ENCODE peak calls at places on chromosomes 13 and 19, in ten cellular contexts. One of them, this sample, is unnamed.

GRCh38 chr13:113656831-113657671 is 947 bp downstream of the ATP4B start:
- DNase-seq in hepatocyte: no peak
- DNase-seq in fibroblast of lung: no peak
- DNase-seq in HCT116: no peak
- DNase-seq in fibroblast of the aortic adventitia: no peak
- DNase-seq in AG09309: no peak
- DNase-seq in effector memory CD4-positive, alpha-beta T cell: no peak
- DNase-seq in coronary artery: peak; percentile 66
- DNase-seq in epithelial cell of esophagus: no peak
- DNase-seq in esophagus muscularis mucosa: no peak
- DNase-seq in this sample: no peak

GRCh38 chr13:66952507-66952906 is 277.6 kb downstream of the PCDH9 start:
- DNase-seq in esophagus muscularis mucosa: no peak
- DNase-seq in effector memory CD4-positive, alpha-beta T cell: no peak
- DNase-seq in fibroblast of the aortic adventitia: no peak
- DNase-seq in AG09309: no peak
- DNase-seq in HCT116: no peak
- DNase-seq in fibroblast of lung: no peak
- DNase-seq in epithelial cell of esophagus: no peak
- DNase-seq in hepatocyte: no peak
- DNase-seq in coronary artery: no peak
- DNase-seq in this sample: no peak

GRCh38 chr13:23960566-23961156 is 63.4 kb upstream of the C1QTNF9B start:
- DNase-seq in HCT116: peak; percentile 27
- DNase-seq in esophagus muscularis mucosa: no peak
- DNase-seq in effector memory CD4-positive, alpha-beta T cell: no peak
- DNase-seq in fibroblast of lung: peak; percentile 48
- DNase-seq in coronary artery: no peak
- DNase-seq in AG09309: no peak
- DNase-seq in hepatocyte: peak; percentile 69
- DNase-seq in epithelial cell of esophagus: peak; percentile 71
- DNase-seq in fibroblast of the aortic adventitia: peak; percentile 61
- DNase-seq in this sample: peak; percentile 55

GRCh38 chr13:113897161-113897560 is 33.3 kb upstream of the GAS6 start:
- DNase-seq in esophagus muscularis mucosa: peak; percentile 86
- DNase-seq in AG09309: peak; percentile 94
- DNase-seq in epithelial cell of esophagus: peak; percentile 90
- DNase-seq in HCT116: no peak
- DNase-seq in effector memory CD4-positive, alpha-beta T cell: no peak
- DNase-seq in fibroblast of lung: peak; percentile 99
- DNase-seq in hepatocyte: no peak
- DNase-seq in fibroblast of the aortic adventitia: peak; percentile 96
- DNase-seq in coronary artery: peak; percentile 60
- DNase-seq in this sample: peak; percentile 93

GRCh38 chr19:48830088-48830487 is 6.2 kb downstream of the HSD17B14 start:
- DNase-seq in fibroblast of the aortic adventitia: no peak
- DNase-seq in coronary artery: no peak
- DNase-seq in esophagus muscularis mucosa: no peak
- DNase-seq in fibroblast of lung: no peak
- DNase-seq in epithelial cell of esophagus: no peak
- DNase-seq in hepatocyte: no peak
- DNase-seq in HCT116: no peak
- DNase-seq in effector memory CD4-positive, alpha-beta T cell: no peak
- DNase-seq in AG09309: no peak
- DNase-seq in this sample: no peak

GRCh38 chr19:53140351-53140750 is 7.6 kb upstream of the ZNF415 start:
- DNase-seq in esophagus muscularis mucosa: no peak
- DNase-seq in hepatocyte: no peak
- DNase-seq in AG09309: no peak
- DNase-seq in coronary artery: no peak
- DNase-seq in epithelial cell of esophagus: no peak
- DNase-seq in HCT116: no peak
- DNase-seq in fibroblast of the aortic adventitia: no peak
- DNase-seq in effector memory CD4-positive, alpha-beta T cell: no peak
- DNase-seq in fibroblast of lung: no peak
- DNase-seq in this sample: no peak

GRCh38 chr19:49593233-49594113 is 2.5 kb downstream of the PRR12 start:
- DNase-seq in effector memory CD4-positive, alpha-beta T cell: peak; percentile 89
- DNase-seq in AG09309: peak; percentile 41
- DNase-seq in fibroblast of lung: peak; percentile 88
- DNase-seq in fibroblast of the aortic adventitia: peak; percentile 90
- DNase-seq in coronary artery: peak; percentile 97
- DNase-seq in HCT116: peak; percentile 89
- DNase-seq in esophagus muscularis mucosa: peak; percentile 99
- DNase-seq in epithelial cell of esophagus: peak; percentile 96
- DNase-seq in hepatocyte: peak; percentile 95
- DNase-seq in this sample: peak; percentile 81

GRCh38 chr13:112056284-112056727 is 10.6 kb upstream of the SOX1 start:
- DNase-seq in fibroblast of lung: no peak
- DNase-seq in esophagus muscularis mucosa: no peak
- DNase-seq in effector memory CD4-positive, alpha-beta T cell: no peak
- DNase-seq in fibroblast of the aortic adventitia: no peak
- DNase-seq in hepatocyte: no peak
- DNase-seq in AG09309: no peak
- DNase-seq in HCT116: no peak
- DNase-seq in epithelial cell of esophagus: no peak
- DNase-seq in coronary artery: no peak
- DNase-seq in this sample: no peak

GRCh38 chr13:107234315-107234714 is 666.4 kb upstream of the ARGLU1 start:
- DNase-seq in fibroblast of lung: no peak
- DNase-seq in coronary artery: no peak
- DNase-seq in esophagus muscularis mucosa: no peak
- DNase-seq in hepatocyte: no peak
- DNase-seq in epithelial cell of esophagus: no peak
- DNase-seq in fibroblast of the aortic adventitia: no peak
- DNase-seq in HCT116: no peak
- DNase-seq in effector memory CD4-positive, alpha-beta T cell: no peak
- DNase-seq in AG09309: no peak
- DNase-seq in this sample: no peak

GRCh38 chr19:40862785-40863184 is 12.5 kb upstream of the CYP2A6 start:
- DNase-seq in fibroblast of lung: no peak
- DNase-seq in coronary artery: no peak
- DNase-seq in epithelial cell of esophagus: no peak
- DNase-seq in AG09309: peak; percentile 82
- DNase-seq in esophagus muscularis mucosa: no peak
- DNase-seq in effector memory CD4-positive, alpha-beta T cell: no peak
- DNase-seq in HCT116: no peak
- DNase-seq in hepatocyte: peak; percentile 16
- DNase-seq in fibroblast of the aortic adventitia: no peak
- DNase-seq in this sample: peak; percentile 1

GRCh38 chr13:68714292-68714691 is 1393.3 kb upstream of the ATXN8OS start:
- DNase-seq in epithelial cell of esophagus: no peak
- DNase-seq in fibroblast of lung: peak; percentile 9
- DNase-seq in esophagus muscularis mucosa: no peak
- DNase-seq in HCT116: no peak
- DNase-seq in AG09309: no peak
- DNase-seq in fibroblast of the aortic adventitia: no peak
- DNase-seq in effector memory CD4-positive, alpha-beta T cell: no peak
- DNase-seq in hepatocyte: no peak
- DNase-seq in coronary artery: no peak
- DNase-seq in this sample: no peak

GRCh38 chr19:39264306-39265290 is 3.6 kb upstream of the IFNL2 start:
- DNase-seq in esophagus muscularis mucosa: no peak
- DNase-seq in effector memory CD4-positive, alpha-beta T cell: no peak
- DNase-seq in epithelial cell of esophagus: no peak
- DNase-seq in hepatocyte: peak; percentile 49
- DNase-seq in HCT116: no peak
- DNase-seq in fibroblast of the aortic adventitia: no peak
- DNase-seq in fibroblast of lung: peak; percentile 9
- DNase-seq in AG09309: no peak
- DNase-seq in coronary artery: no peak
- DNase-seq in this sample: no peak

GRCh38 chr19:10784257-10784656 is 51.8 kb downstream of the TMED1 start:
- DNase-seq in coronary artery: no peak
- DNase-seq in HCT116: no peak
- DNase-seq in AG09309: no peak
- DNase-seq in fibroblast of lung: no peak
- DNase-seq in esophagus muscularis mucosa: no peak
- DNase-seq in epithelial cell of esophagus: no peak
- DNase-seq in hepatocyte: no peak
- DNase-seq in effector memory CD4-positive, alpha-beta T cell: no peak
- DNase-seq in fibroblast of the aortic adventitia: no peak
- DNase-seq in this sample: no peak

GRCh38 chr19:10776900-10777650 is 58.9 kb downstream of the TMED1 start:
- DNase-seq in fibroblast of lung: no peak
- DNase-seq in coronary artery: no peak
- DNase-seq in fibroblast of the aortic adventitia: no peak
- DNase-seq in effector memory CD4-positive, alpha-beta T cell: no peak
- DNase-seq in hepatocyte: no peak
- DNase-seq in esophagus muscularis mucosa: no peak
- DNase-seq in HCT116: no peak
- DNase-seq in AG09309: no peak
- DNase-seq in epithelial cell of esophagus: no peak
- DNase-seq in this sample: no peak

GRCh38 chr19:10774893-10775292 is 57.0 kb downstream of the DNM2 start:
- DNase-seq in epithelial cell of esophagus: no peak
- DNase-seq in HCT116: no peak
- DNase-seq in coronary artery: no peak
- DNase-seq in hepatocyte: no peak
- DNase-seq in esophagus muscularis mucosa: no peak
- DNase-seq in AG09309: no peak
- DNase-seq in fibroblast of lung: no peak
- DNase-seq in fibroblast of the aortic adventitia: no peak
- DNase-seq in effector memory CD4-positive, alpha-beta T cell: no peak
- DNase-seq in this sample: no peak

GRCh38 chr19:10782795-10783194 is 53.2 kb downstream of the TMED1 start:
- DNase-seq in esophagus muscularis mucosa: no peak
- DNase-seq in AG09309: no peak
- DNase-seq in fibroblast of lung: no peak
- DNase-seq in epithelial cell of esophagus: no peak
- DNase-seq in hepatocyte: no peak
- DNase-seq in coronary artery: no peak
- DNase-seq in effector memory CD4-positive, alpha-beta T cell: no peak
- DNase-seq in fibroblast of the aortic adventitia: no peak
- DNase-seq in HCT116: no peak
- DNase-seq in this sample: no peak

GRCh38 chr19:10780368-10780767 is 55.6 kb downstream of the TMED1 start:
- DNase-seq in epithelial cell of esophagus: peak; percentile 36
- DNase-seq in hepatocyte: no peak
- DNase-seq in fibroblast of lung: peak; percentile 84
- DNase-seq in fibroblast of the aortic adventitia: peak; percentile 92
- DNase-seq in esophagus muscularis mucosa: no peak
- DNase-seq in HCT116: no peak
- DNase-seq in AG09309: peak; percentile 56
- DNase-seq in effector memory CD4-positive, alpha-beta T cell: no peak
- DNase-seq in coronary artery: peak; percentile 79
- DNase-seq in this sample: peak; percentile 44
- H3K4me3 ChIP-seq in epithelial cell of esophagus: no peak overlapping the region
- H3K4me3 ChIP-seq in hepatocyte: no peak overlapping the region
- H3K4me3 ChIP-seq in fibroblast of lung: no peak overlapping the region
- H3K4me3 ChIP-seq in fibroblast of the aortic adventitia: no peak overlapping the region
- H3K4me3 ChIP-seq in esophagus muscularis mucosa: no peak overlapping the region
- H3K4me3 ChIP-seq in HCT116: no peak overlapping the region
- H3K4me3 ChIP-seq in AG09309: no peak overlapping the region
- H3K4me3 ChIP-seq in effector memory CD4-positive, alpha-beta T cell: no peak overlapping the region
- H3K4me3 ChIP-seq in coronary artery: no peak overlapping the region
- H3K4me3 ChIP-seq in this sample: no peak overlapping the region

DNA sequence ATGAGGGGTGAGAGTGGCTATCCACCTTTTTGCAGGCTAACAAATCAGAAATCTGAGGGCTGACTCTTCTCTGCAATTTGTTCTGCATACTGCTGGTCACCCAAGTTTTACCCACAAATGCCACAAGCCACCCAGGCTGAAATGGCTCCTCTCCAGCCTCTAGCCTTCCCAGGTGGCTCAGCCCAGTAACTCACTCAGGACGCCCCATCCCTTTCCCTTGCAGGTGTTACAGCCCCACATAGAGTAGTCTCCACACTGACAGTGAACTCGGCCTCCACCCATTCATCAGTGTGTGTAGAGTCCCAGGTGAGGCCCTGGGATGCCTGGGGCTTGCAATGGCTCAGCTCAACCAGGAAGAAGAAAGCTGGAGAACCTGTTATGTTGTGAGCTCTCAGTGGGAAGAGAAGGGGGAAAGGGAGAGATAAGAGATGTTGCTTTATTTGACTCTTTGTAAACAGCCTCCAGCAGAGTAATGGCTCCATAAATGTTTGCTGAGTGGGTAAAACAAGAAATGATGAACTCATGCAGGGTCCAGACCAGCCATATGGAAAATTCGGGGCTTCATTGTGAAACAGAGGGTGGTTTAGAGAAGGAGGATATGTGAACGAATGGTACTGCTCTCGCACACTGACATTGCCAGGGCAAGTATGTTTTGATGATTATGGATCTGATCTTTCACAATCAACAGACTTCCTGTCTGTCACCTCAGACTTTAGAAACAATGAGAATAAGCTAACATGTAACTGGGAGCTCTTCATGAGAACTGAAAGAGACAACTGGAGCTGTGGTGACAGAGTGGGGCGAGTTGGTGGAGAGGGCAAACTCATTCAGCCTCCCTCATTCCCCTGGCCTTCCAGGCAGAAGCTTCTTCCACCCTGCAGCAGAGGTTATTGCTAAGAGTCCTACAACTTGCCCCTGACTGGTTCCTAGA is 74.2 kb upstream of the RFC3 start:
- DNase-seq in AG09309: no peak
- DNase-seq in coronary artery: no peak
- DNase-seq in effector memory CD4-positive, alpha-beta T cell: no peak
- DNase-seq in hepatocyte: no peak
- DNase-seq in fibroblast of the aortic adventitia: no peak
- DNase-seq in fibroblast of lung: no peak
- DNase-seq in HCT116: no peak
- DNase-seq in esophagus muscularis mucosa: no peak
- DNase-seq in epithelial cell of esophagus: peak; percentile 55
- DNase-seq in this sample: no peak
- H3K4me3 ChIP-seq in AG09309: no peak overlapping the region
- H3K4me3 ChIP-seq in coronary artery: no peak overlapping the region
- H3K4me3 ChIP-seq in effector memory CD4-positive, alpha-beta T cell: no peak overlapping the region
- H3K4me3 ChIP-seq in hepatocyte: no peak overlapping the region
- H3K4me3 ChIP-seq in fibroblast of the aortic adventitia: no peak overlapping the region
- H3K4me3 ChIP-seq in fibroblast of lung: no peak overlapping the region
- H3K4me3 ChIP-seq in HCT116: no peak overlapping the region
- H3K4me3 ChIP-seq in esophagus muscularis mucosa: no peak overlapping the region
- H3K4me3 ChIP-seq in epithelial cell of esophagus: no peak overlapping the region
- H3K4me3 ChIP-seq in this sample: no peak overlapping the region

GRCh38 chr13:44045179-44045562 is 165.5 kb downstream of the LACC1 start:
- DNase-seq in esophagus muscularis mucosa: no peak
- DNase-seq in AG09309: no peak
- DNase-seq in epithelial cell of esophagus: no peak
- DNase-seq in HCT116: no peak
- DNase-seq in fibroblast of the aortic adventitia: no peak
- DNase-seq in fibroblast of lung: no peak
- DNase-seq in hepatocyte: no peak
- DNase-seq in coronary artery: no peak
- DNase-seq in effector memory CD4-positive, alpha-beta T cell: no peak
- DNase-seq in this sample: no peak
- H3K4me3 ChIP-seq in esophagus muscularis mucosa: no peak overlapping the region
- H3K4me3 ChIP-seq in AG09309: no peak overlapping the region
- H3K4me3 ChIP-seq in epithelial cell of esophagus: no peak overlapping the region
- H3K4me3 ChIP-seq in HCT116: no peak overlapping the region
- H3K4me3 ChIP-seq in fibroblast of the aortic adventitia: no peak overlapping the region
- H3K4me3 ChIP-seq in fibroblast of lung: no peak overlapping the region
- H3K4me3 ChIP-seq in hepatocyte: no peak overlapping the region
- H3K4me3 ChIP-seq in coronary artery: no peak overlapping the region
- H3K4me3 ChIP-seq in effector memory CD4-positive, alpha-beta T cell: no peak overlapping the region
- H3K4me3 ChIP-seq in this sample: no peak overlapping the region

DNA sequence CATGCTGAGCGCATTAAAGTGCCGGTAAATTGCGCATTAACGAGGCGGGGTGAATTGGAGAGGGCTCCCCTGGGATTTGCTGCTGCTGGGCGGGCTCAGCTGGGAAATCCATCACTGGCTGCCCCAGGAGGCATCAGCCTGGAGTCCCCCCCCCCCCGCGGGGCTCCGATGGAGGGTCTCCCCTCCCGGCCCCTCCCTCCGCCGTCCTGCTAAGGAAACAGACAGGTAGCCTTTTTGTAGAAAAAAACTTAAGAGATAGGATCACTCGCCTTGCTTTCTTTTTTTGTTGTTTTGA is 6.8 kb downstream of the TLE6 start:
- DNase-seq in epithelial cell of esophagus: no peak
- DNase-seq in fibroblast of the aortic adventitia: peak; percentile 79
- DNase-seq in effector memory CD4-positive, alpha-beta T cell: no peak
- DNase-seq in HCT116: no peak
- DNase-seq in esophagus muscularis mucosa: no peak
- DNase-seq in fibroblast of lung: no peak
- DNase-seq in coronary artery: peak; percentile 93
- DNase-seq in hepatocyte: no peak
- DNase-seq in AG09309: no peak
- DNase-seq in this sample: no peak
- H3K4me3 ChIP-seq in epithelial cell of esophagus: no peak overlapping the region
- H3K4me3 ChIP-seq in fibroblast of the aortic adventitia: peak overlapping the region; percentile 54
- H3K4me3 ChIP-seq in effector memory CD4-positive, alpha-beta T cell: no peak overlapping the region
- H3K4me3 ChIP-seq in HCT116: no peak overlapping the region
- H3K4me3 ChIP-seq in esophagus muscularis mucosa: peak overlapping the region; percentile 60
- H3K4me3 ChIP-seq in fibroblast of lung: peak overlapping the region; percentile 26
- H3K4me3 ChIP-seq in coronary artery: peak overlapping the region; percentile 66
- H3K4me3 ChIP-seq in hepatocyte: no peak overlapping the region
- H3K4me3 ChIP-seq in AG09309: peak overlapping the region; percentile 45
- H3K4me3 ChIP-seq in this sample: no peak overlapping the region